ENCODE peak calls at places on chromosomes 11 and 22, in ten cellular contexts. U, Y, I, F, N, B, T, G, R and A are unnamed samples.

GRCh38 chr11:2761131-2762030 is 61.6 kb upstream of the KCNQ1OT1 start:
- DNase-seq in I (no peak), N (no peak), Y (no peak), U (peak), T (no peak), G (no peak), B (no peak), F (peak), R (no peak), A (no peak)

GRCh38 chr11:120344302-120345004 is 8.2 kb downstream of the ARHGEF12 start:
- DNase-seq in U (no peak), T (no peak), I (peak), R (no peak), Y (no peak), N (peak), B (peak), G (no peak), F (no peak), A (no peak)

GRCh38 chr22:19756288-19757128 is 4.1 kb upstream of the TBX1 start:
- DNase-seq in G (peak), T (no peak), B (peak), I (no peak), U (peak), Y (peak), N (no peak), F (peak), R (peak), A (no peak)

GRCh38 chr11:69801513-69802335 is 17.5 kb downstream of the FGF3 start:
- DNase-seq in N (peak), G (peak), I (no peak), B (no peak), T (no peak), F (peak), Y (no peak), U (peak), R (no peak), A (no peak)

GRCh38 chr11:27233654-27234042 is 129.4 kb downstream of the CCDC34 start:
- DNase-seq in U (no peak), B (no peak), N (no peak), T (no peak), G (no peak), Y (no peak), I (no peak), F (no peak), R (no peak), A (no peak)

GRCh38 chr11:128775513-128775912 is 81.6 kb downstream of the FLI1 start:
- DNase-seq in F (no peak), B (no peak), R (no peak), Y (no peak), I (no peak), N (no peak), G (no peak), T (no peak), U (peak), A (no peak)

GRCh38 chr22:33975841-33976240 is 55.6 kb upstream of the LARGE1 start:
- DNase-seq in T (no peak), I (no peak), B (no peak), Y (no peak), N (no peak), U (no peak), R (no peak), F (no peak), G (no peak), A (no peak)

GRCh38 chr11:58493676-58494075 is 14.2 kb downstream of the OR5B21 start:
- DNase-seq in F (no peak), Y (no peak), I (peak), T (no peak), B (no peak), R (no peak), U (no peak), N (no peak), G (no peak), A (no peak)

GRCh38 chr11:45662665-45663485 is 2.5 kb downstream of the CHST1 start:
- DNase-seq in N (peak), G (peak), Y (no peak), I (peak), F (no peak), R (no peak), B (no peak), T (no peak), U (no peak), A (no peak)

GRCh38 chr11:5123802-5124521 is 14.2 kb downstream of the OR52A5 start:
- DNase-seq in G (peak), F (peak), R (peak), Y (peak), I (peak), U (no peak), N (peak), B (peak), T (peak), A (no peak)

GRCh38 chr11:1157645-1158591 is at the start of gene MUC5AC:
- DNase-seq in U (peak), Y (no peak), G (peak), T (no peak), B (no peak), F (peak), N (no peak), I (no peak), R (no peak), A (no peak)

GRCh38 chr22:23712256-23712655 is 21.4 kb downstream of the RGL4 start:
- DNase-seq in B (no peak), R (no peak), N (no peak), Y (no peak), G (no peak), I (no peak), U (peak), F (no peak), T (no peak), A (no peak)

GRCh38 chr22:47784991-47785390 is 1022.5 kb downstream of the TBC1D22A start:
- DNase-seq in B (no peak), N (no peak), U (no peak), F (no peak), Y (no peak), G (no peak), R (no peak), T (no peak), I (no peak), A (no peak)

GRCh38 chr11:68340003-68340767 is 27.8 kb downstream of the LRP5 start:
- DNase-seq in F (no peak), I (no peak), Y (no peak), G (no peak), R (no peak), U (no peak), B (peak), T (no peak), N (no peak), A (no peak)

GRCh38 chr11:96187779-96188624 is 155.0 kb downstream of the MAML2 start:
- DNase-seq in N (peak), U (no peak), R (no peak), Y (no peak), B (no peak), I (peak), G (peak), T (peak), F (no peak), A (no peak)

GRCh38 chr22:38314992-38315800 is 2.0 kb downstream of the CSNK1E start:
- DNase-seq in G (no peak), R (no peak), Y (no peak), B (peak), F (no peak), T (no peak), I (peak), N (no peak), U (no peak), A (no peak)

GRCh38 chr22:38531251-38531956 is 25.3 kb upstream of the DDX17 start:
- DNase-seq in I (no peak), G (no peak), F (no peak), B (no peak), R (no peak), Y (no peak), U (no peak), T (no peak), N (no peak), A (no peak)